ENCODE peak calls at places on chromosomes 6 and 20, in five cellular contexts. F is fibroblast of mammary gland, R is epithelial cell of esophagus, O is left lung, J is pancreas. E is an unnamed sample.

GRCh38 chr20:57514273-57514751 is 10.6 kb downstream of the CTCFL start:
- DNase-seq in F (peak), R (peak), O (no peak), J (peak), E (no peak)

GRCh38 chr6:33314943-33315752 is 1.3 kb upstream of the TAPBP start:
- DNase-seq in F (peak), R (peak), O (peak), J (peak), E (no peak)

GRCh38 chr20:21507275-21508229 is 6.3 kb downstream of the NKX2-2 start:
- DNase-seq in F (no peak), R (no peak), O (peak), J (no peak), E (no peak)

GRCh38 chr6:62129127-62129526 is 156.9 kb downstream of the KHDRBS2 start:
- DNase-seq in F (no peak), R (no peak), O (no peak), J (no peak), E (no peak)

GRCh38 chr6:38527371-38527770 is 112.4 kb downstream of the BTBD9 start:
- DNase-seq in F (no peak), R (no peak), O (no peak), J (no peak), E (no peak)

GRCh38 chr20:49479785-49480184 is 2.7 kb downstream of the KCNB1 start:
- DNase-seq in F (no peak), R (no peak), O (no peak), J (no peak), E (no peak)

GRCh38 chr6:21922086-21922485 is 328.5 kb downstream of the SOX4 start:
- DNase-seq in F (no peak), R (peak), O (no peak), J (no peak), E (no peak)

GRCh38 chr20:20465259-20465658 is 97.4 kb downstream of the INSM1 start:
- DNase-seq in F (peak), R (no peak), O (no peak), J (no peak), E (no peak)

GRCh38 chr6:14711056-14711703 is 534.7 kb upstream of the JARID2 start:
- DNase-seq in F (peak), R (peak), O (no peak), J (no peak), E (no peak)

GRCh38 chr6:70270287-70271005 is 32.4 kb downstream of the COL9A1 start:
- DNase-seq in F (no peak), R (no peak), O (no peak), J (no peak), E (no peak)

GRCh38 chr6:44531447-44532015 is 144.0 kb downstream of the CDC5L start:
- DNase-seq in F (no peak), R (no peak), O (no peak), J (no peak), E (no peak)

GRCh38 chr6:21115111-21115510 is 478.4 kb upstream of the SOX4 start:
- DNase-seq in F (peak), R (no peak), O (no peak), J (no peak), E (no peak)

GRCh38 chr6:136921521-136921935 is 573 bp upstream of the SLC35D3 start:
- DNase-seq in F (no peak), R (peak), O (peak), J (peak), E (no peak)

GRCh38 chr6:149924206-149924932 is 1.4 kb upstream of the RAET1G start:
- DNase-seq in F (no peak), R (no peak), O (no peak), J (no peak), E (no peak)

GRCh38 chr6:34990971-34991560 is 102.0 kb downstream of the ANKS1A start:
- DNase-seq in F (peak), R (peak), O (no peak), J (no peak), E (no peak)

GRCh38 chr6:91166271-91166670 is 579.4 kb upstream of the MAP3K7 start:
- DNase-seq in F (no peak), R (peak), O (no peak), J (no peak), E (no peak)

GRCh38 chr20:6614836-6615235 is 152.7 kb upstream of the BMP2 start:
- DNase-seq in F (no peak), R (no peak), O (no peak), J (no peak), E (no peak)

GRCh38 chr6:34151321-34152041 is 5.6 kb upstream of the GRM4 start:
- DNase-seq in F (no peak), R (no peak), O (no peak), J (no peak), E (no peak)

GRCh38 chr20:11015440-11015839 is 341.6 kb upstream of the JAG1 start:
- DNase-seq in F (no peak), R (no peak), O (no peak), J (no peak), E (no peak)

GRCh38 chr6:112665815-112666214 is 318.7 kb downstream of the RFPL4B start:
- DNase-seq in F (peak), R (peak), O (no peak), J (no peak), E (no peak)

GRCh38 chr20:47790032-47790965 is 5.0 kb upstream of the SULF2 start:
- DNase-seq in F (peak), R (peak), O (no peak), J (no peak), E (no peak)

GRCh38 chr20:1707588-1708449 is 50.2 kb upstream of the SIRPG start:
- DNase-seq in F (no peak), R (no peak), O (no peak), J (no peak), E (no peak)

GRCh38 chr20:54219751-54220426 is 12.0 kb downstream of the PFDN4 start:
- DNase-seq in F (peak), R (peak), O (no peak), J (no peak), E (no peak)

GRCh38 chr6:111888928-111889696 is 15.9 kb upstream of the FYN start:
- DNase-seq in F (no peak), R (no peak), O (no peak), J (no peak), E (no peak)

GRCh38 chr6:125014157-125014957 is 52.1 kb downstream of the RNF217 start:
- DNase-seq in F (peak), R (peak), O (no peak), J (no peak), E (no peak)

GRCh38 chr6:2999005-2999620 is 581 bp upstream of the NQO2 start:
- DNase-seq in F (peak), R (peak), O (no peak), J (no peak), E (no peak)

GRCh38 chr6:107264357-107264831 is 149.1 kb upstream of the BEND3 start:
- DNase-seq in F (peak), R (peak), O (no peak), J (no peak), E (no peak)

GRCh38 chr6:105319331-105319730 is 83.6 kb downstream of the PREP start:
- DNase-seq in F (peak), R (peak), O (no peak), J (no peak), E (no peak)

GRCh38 chr6:27642744-27643456 is 170.0 kb upstream of the ZNF184 start:
- DNase-seq in F (no peak), R (no peak), O (no peak), J (no peak), E (no peak)

GRCh38 chr6:81838724-81839425 is 86.4 kb upstream of the TENT5A start:
- DNase-seq in F (no peak), R (peak), O (no peak), J (no peak), E (no peak)

GRCh38 chr20:49172413-49172812 is 15.7 kb downstream of the STAU1 start:
- DNase-seq in F (no peak), R (no peak), O (no peak), J (no peak), E (no peak)

GRCh38 chr6:89116702-89117101 is 1.2 kb downstream of the SRSF12 start:
- DNase-seq in F (no peak), R (no peak), O (no peak), J (no peak), E (no peak)

GRCh38 chr6:109465772-109466171 is 10.2 kb upstream of the MICAL1 start:
- DNase-seq in F (no peak), R (no peak), O (peak), J (peak), E (no peak)

GRCh38 chr6:47897233-47897632 is 115.4 kb downstream of the OPN5 start:
- DNase-seq in F (peak), R (peak), O (no peak), J (no peak), E (no peak)

GRCh38 chr6:148533309-148534107 is 190.9 kb downstream of the SASH1 start:
- DNase-seq in F (no peak), R (no peak), O (no peak), J (no peak), E (no peak)

GRCh38 chr6:11586574-11586973 is 49.0 kb downstream of the TMEM170B start:
- DNase-seq in F (peak), R (peak), O (no peak), J (no peak), E (no peak)

GRCh38 chr6:119881416-119881815 is 531.9 kb upstream of the MAN1A1 start:
- DNase-seq in F (peak), R (peak), O (no peak), J (no peak), E (no peak)

GRCh38 chr6:15577550-15578171 is 85.2 kb downstream of the DTNBP1 start:
- DNase-seq in F (no peak), R (peak), O (no peak), J (no peak), E (no peak)

GRCh38 chr20:38147751-38148150 is 17.3 kb downstream of the TGM2 start:
- DNase-seq in F (no peak), R (no peak), O (no peak), J (no peak), E (no peak)

GRCh38 chr6:26054937-26055669 is 32.1 kb upstream of the HFE start:
- DNase-seq in F (peak), R (peak), O (no peak), J (peak), E (peak)
- TF ChIP-seq CTCF in F (no peak), R (peak), O (no peak), J (no peak), E (peak)

GRCh38 chr6:135675862-135676261 is 175.6 kb upstream of the PDE7B start:
- DNase-seq in F (peak), R (peak), O (no peak), J (no peak), E (no peak)
- TF ChIP-seq CTCF in F (no peak), R (no peak), O (no peak), J (no peak), E (peak)

DNA sequence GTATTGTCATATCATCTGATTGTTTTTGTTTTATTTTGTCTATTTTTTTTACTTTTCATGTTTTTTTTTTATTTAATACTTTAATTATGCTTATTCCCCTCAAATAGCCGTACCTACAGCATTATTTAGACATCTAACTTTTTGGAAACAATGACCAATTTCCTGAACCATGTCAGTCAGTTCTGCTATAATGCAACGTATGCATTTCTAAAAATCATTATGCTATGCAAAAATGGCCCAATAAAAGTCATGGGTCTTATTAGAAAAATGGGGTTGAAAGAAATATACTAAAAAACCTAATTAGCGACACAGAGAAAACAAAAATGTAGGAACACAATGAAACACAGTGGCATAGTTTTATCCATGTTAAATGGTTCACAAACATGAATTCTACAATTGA is 1454.7 kb downstream of the GRIK2 start:
- DNase-seq in F (no peak), R (no peak), O (no peak), J (no peak), E (no peak)
- TF ChIP-seq CTCF in F (no peak), R (no peak), O (no peak), J (no peak), E (no peak)

GRCh38 chr20:63128956-63129355 is 87.0 kb downstream of the YTHDF1 start:
- DNase-seq in F (no peak), R (no peak), O (no peak), J (no peak), E (peak)

GRCh38 chr20:63130654-63131577 is 85.0 kb downstream of the YTHDF1 start:
- DNase-seq in F (no peak), R (no peak), O (no peak), J (no peak), E (peak)

GRCh38 chr20:63129376-63129965 is 86.5 kb downstream of the YTHDF1 start:
- DNase-seq in F (no peak), R (no peak), O (no peak), J (no peak), E (peak)

GRCh38 chr20:63128367-63128766 is 87.6 kb downstream of the YTHDF1 start:
- DNase-seq in F (no peak), R (no peak), O (peak), J (no peak), E (peak)

GRCh38 chr20:63129991-63130653 is 85.8 kb downstream of the YTHDF1 start:
- DNase-seq in F (no peak), R (no peak), O (no peak), J (no peak), E (peak)
- TF ChIP-seq CTCF in F (no peak), R (no peak), O (no peak), J (no peak), E (no peak)

GRCh38 chr6:84055646-84056045 is 22.1 kb downstream of the MRAP2 start:
- DNase-seq in F (no peak), R (no peak), O (no peak), J (no peak), E (no peak)

GRCh38 chr6:84052883-84053241 is 19.3 kb downstream of the MRAP2 start:
- DNase-seq in F (no peak), R (no peak), O (no peak), J (no peak), E (no peak)

GRCh38 chr6:84050408-84050807 is 16.8 kb downstream of the MRAP2 start:
- DNase-seq in F (no peak), R (peak), O (no peak), J (no peak), E (no peak)

GRCh38 chr6:84048588-84048987 is 15.0 kb downstream of the MRAP2 start:
- DNase-seq in F (no peak), R (no peak), O (no peak), J (no peak), E (no peak)

DNA sequence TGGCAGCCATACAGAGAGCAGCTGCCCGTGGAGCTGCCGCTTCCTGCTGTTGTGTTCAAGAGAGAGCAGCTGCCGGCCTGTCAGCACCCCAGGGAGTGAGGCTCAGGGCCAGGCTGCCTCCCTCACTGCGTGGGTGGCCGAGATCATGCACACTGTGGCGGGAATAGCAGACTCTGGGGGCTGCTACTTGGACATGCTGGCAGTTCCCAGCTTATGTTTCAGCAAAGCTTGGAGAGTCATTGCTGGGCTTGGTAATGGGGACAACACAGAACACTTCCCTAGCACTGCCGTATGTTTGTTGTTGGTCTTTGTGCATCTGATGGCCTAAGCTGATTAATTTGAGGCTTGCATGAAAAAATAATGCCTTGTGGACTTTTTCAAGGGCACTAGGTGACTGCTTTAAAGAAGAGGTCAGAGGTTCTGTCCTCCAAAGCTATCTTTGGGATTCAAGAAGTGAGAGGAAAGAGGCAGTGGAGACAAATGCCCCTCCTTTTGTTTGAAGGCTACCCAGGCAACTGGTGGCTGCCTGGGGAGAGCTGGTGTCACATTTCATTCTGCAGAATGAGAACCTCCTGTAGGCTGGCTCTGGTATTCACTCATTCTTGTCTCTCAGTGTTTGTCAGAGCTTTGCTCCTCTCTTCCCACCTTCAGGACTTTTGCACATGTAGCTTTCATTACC is 18.8 kb downstream of the MRAP2 start:
- DNase-seq in F (peak), R (peak), O (no peak), J (peak), E (no peak)
- TF ChIP-seq CTCF in F (no peak), R (no peak), O (no peak), J (no peak), E (peak)

GRCh38 chr6:55175778-55176084 is 1.4 kb downstream of the HCRTR2 start:
- DNase-seq in F (no peak), R (no peak), O (no peak), J (no peak), E (no peak)

GRCh38 chr6:55174211-55175013 is at the start of gene HCRTR2:
- DNase-seq in F (no peak), R (no peak), O (no peak), J (no peak), E (no peak)

GRCh38 chr6:55176958-55177357 is 2.6 kb downstream of the HCRTR2 start:
- DNase-seq in F (peak), R (peak), O (no peak), J (no peak), E (no peak)

GRCh38 chr6:55180258-55180657 is 5.9 kb downstream of the HCRTR2 start:
- DNase-seq in F (no peak), R (no peak), O (no peak), J (no peak), E (no peak)

DNA sequence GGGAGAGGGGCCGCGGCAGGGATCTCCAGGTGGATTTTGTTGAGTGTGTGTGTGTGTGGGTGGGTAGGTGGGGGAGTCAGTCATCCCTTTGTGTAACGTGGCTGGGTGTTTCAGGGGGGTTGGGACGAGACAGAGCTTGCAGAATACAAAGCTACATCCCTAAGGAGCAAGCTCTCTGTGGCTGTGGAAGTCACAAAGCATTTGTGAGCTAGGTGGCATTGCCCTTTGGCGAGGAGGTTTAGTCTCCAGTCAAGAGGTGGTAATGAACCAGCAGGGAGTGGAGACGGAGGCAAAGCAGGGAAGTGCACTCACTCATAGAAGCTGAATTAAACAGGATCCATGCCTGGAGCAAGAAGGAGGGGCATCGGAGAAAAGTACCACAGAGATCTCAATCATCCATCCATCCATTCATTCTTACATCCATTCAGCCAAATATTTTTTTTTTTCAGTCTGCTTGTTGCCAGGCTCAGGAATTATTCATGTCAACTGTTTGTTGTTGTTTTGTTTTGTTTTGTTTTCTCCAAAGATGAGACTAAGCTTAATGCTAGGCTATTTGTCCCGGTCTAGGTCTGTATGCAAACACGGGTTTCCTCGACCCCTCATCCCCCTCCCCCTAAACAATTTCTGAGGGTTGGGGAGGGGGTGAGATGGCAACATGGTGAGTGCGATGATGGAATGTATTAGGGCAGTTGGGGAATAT is 913 bp downstream of the HCRTR2 start:
- DNase-seq in F (no peak), R (no peak), O (peak), J (no peak), E (no peak)
- TF ChIP-seq CTCF in F (no peak), R (no peak), O (no peak), J (no peak), E (no peak)

DNA sequence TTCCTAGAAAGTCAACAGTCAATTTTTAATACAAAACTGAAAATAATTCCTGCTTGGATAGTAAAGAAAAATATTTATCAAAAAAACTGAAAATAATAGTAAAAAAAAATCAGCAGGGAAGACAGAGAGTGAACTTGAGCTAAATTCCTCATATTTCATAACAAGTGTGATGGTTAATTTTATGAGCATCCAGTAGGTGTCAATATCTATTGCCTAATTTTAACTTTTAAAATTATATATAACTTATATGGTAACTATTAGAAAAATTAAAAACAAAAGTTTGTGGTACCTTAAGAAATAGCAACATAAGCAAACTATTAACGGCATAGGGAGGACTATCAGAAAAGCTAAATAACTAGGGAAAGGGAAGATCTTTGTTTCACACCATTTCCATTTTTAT is 2.1 kb downstream of the EPM2A start:
- DNase-seq in F (no peak), R (no peak), O (no peak), J (no peak), E (no peak)
- TF ChIP-seq CTCF in F (no peak), R (no peak), O (no peak), J (no peak), E (no peak)